ENCODE peak calls at places on chromosomes 3 and 15, in seven cellular contexts. One of them, this sample, is unnamed.

GRCh38 chr15:68578960-68579935 is at the start of gene CORO2B:
- DNase-seq in hepatocyte: peak; percentile 54
- DNase-seq in tibial artery: peak; percentile 44
- DNase-seq in pancreas: no peak
- DNase-seq in mucosa of descending colon: peak; percentile 35
- DNase-seq in thyroid gland: peak; percentile 87
- DNase-seq in BJ: no peak
- DNase-seq in this sample: no peak

GRCh38 chr15:62482715-62483429 is 317.8 kb upstream of the C2CD4B start:
- DNase-seq in mucosa of descending colon: no peak
- DNase-seq in tibial artery: no peak
- DNase-seq in BJ: no peak
- DNase-seq in pancreas: no peak
- DNase-seq in thyroid gland: no peak
- DNase-seq in hepatocyte: peak; percentile 31
- DNase-seq in this sample: no peak

GRCh38 chr3:188266581-188267274 is 112.8 kb downstream of the LPP start:
- DNase-seq in mucosa of descending colon: no peak
- DNase-seq in hepatocyte: peak; percentile 64
- DNase-seq in BJ: peak; percentile 70
- DNase-seq in tibial artery: peak; percentile 64
- DNase-seq in thyroid gland: peak; percentile 85
- DNase-seq in pancreas: no peak
- DNase-seq in this sample: no peak

GRCh38 chr3:58009026-58009748 is 965 bp downstream of the FLNB start:
- DNase-seq in mucosa of descending colon: peak; percentile 83
- DNase-seq in hepatocyte: peak; percentile 46
- DNase-seq in BJ: no peak
- DNase-seq in pancreas: peak; percentile 55
- DNase-seq in tibial artery: no peak
- DNase-seq in thyroid gland: peak; percentile 47
- DNase-seq in this sample: no peak

GRCh38 chr15:63940956-63941620 is 105.2 kb downstream of the DAPK2 start:
- DNase-seq in thyroid gland: peak; percentile 24
- DNase-seq in hepatocyte: no peak
- DNase-seq in tibial artery: no peak
- DNase-seq in mucosa of descending colon: no peak
- DNase-seq in BJ: no peak
- DNase-seq in pancreas: no peak
- DNase-seq in this sample: no peak

GRCh38 chr3:26118165-26118564 is 328.3 kb downstream of the OXSM start:
- DNase-seq in hepatocyte: no peak
- DNase-seq in BJ: no peak
- DNase-seq in thyroid gland: no peak
- DNase-seq in tibial artery: no peak
- DNase-seq in pancreas: no peak
- DNase-seq in mucosa of descending colon: no peak
- DNase-seq in this sample: no peak

GRCh38 chr3:46666471-46666845 is 27.0 kb downstream of the ALS2CL start:
- DNase-seq in tibial artery: no peak
- DNase-seq in BJ: no peak
- DNase-seq in hepatocyte: no peak
- DNase-seq in pancreas: peak; percentile 26
- DNase-seq in thyroid gland: peak; percentile 55
- DNase-seq in mucosa of descending colon: no peak
- DNase-seq in this sample: no peak

GRCh38 chr3:103247459-103247858 is 812.6 kb downstream of the ZPLD1 start:
- DNase-seq in tibial artery: no peak
- DNase-seq in thyroid gland: no peak
- DNase-seq in hepatocyte: no peak
- DNase-seq in pancreas: no peak
- DNase-seq in mucosa of descending colon: no peak
- DNase-seq in BJ: no peak
- DNase-seq in this sample: no peak

GRCh38 chr15:101089579-101090459 is 162.0 kb downstream of the CHSY1 start:
- DNase-seq in BJ: no peak
- DNase-seq in hepatocyte: no peak
- DNase-seq in mucosa of descending colon: peak; percentile 17
- DNase-seq in thyroid gland: no peak
- DNase-seq in pancreas: no peak
- DNase-seq in tibial artery: no peak
- DNase-seq in this sample: no peak

GRCh38 chr3:6088433-6088832 is 772.5 kb upstream of the GRM7 start:
- DNase-seq in thyroid gland: no peak
- DNase-seq in BJ: no peak
- DNase-seq in tibial artery: no peak
- DNase-seq in pancreas: no peak
- DNase-seq in mucosa of descending colon: no peak
- DNase-seq in hepatocyte: no peak
- DNase-seq in this sample: no peak

GRCh38 chr3:4067893-4068292 is 235.3 kb upstream of the SETMAR start:
- DNase-seq in pancreas: no peak
- DNase-seq in mucosa of descending colon: no peak
- DNase-seq in tibial artery: no peak
- DNase-seq in BJ: no peak
- DNase-seq in hepatocyte: no peak
- DNase-seq in thyroid gland: no peak
- DNase-seq in this sample: no peak

GRCh38 chr3:51146781-51147180 is 238.3 kb upstream of the MANF start:
- DNase-seq in hepatocyte: no peak
- DNase-seq in mucosa of descending colon: no peak
- DNase-seq in thyroid gland: no peak
- DNase-seq in BJ: no peak
- DNase-seq in pancreas: no peak
- DNase-seq in tibial artery: no peak
- DNase-seq in this sample: no peak

GRCh38 chr3:104578558-104578957 is 788.2 kb upstream of the ALCAM start:
- DNase-seq in hepatocyte: no peak
- DNase-seq in BJ: no peak
- DNase-seq in pancreas: no peak
- DNase-seq in thyroid gland: no peak
- DNase-seq in tibial artery: no peak
- DNase-seq in mucosa of descending colon: no peak
- DNase-seq in this sample: no peak

GRCh38 chr15:101425787-101426365 is 63.6 kb downstream of the PCSK6 start:
- DNase-seq in thyroid gland: no peak
- DNase-seq in hepatocyte: no peak
- DNase-seq in tibial artery: no peak
- DNase-seq in BJ: no peak
- DNase-seq in mucosa of descending colon: no peak
- DNase-seq in pancreas: no peak
- DNase-seq in this sample: no peak

GRCh38 chr15:70964058-70964457 is 71.4 kb downstream of the LRRC49 start:
- DNase-seq in BJ: no peak
- DNase-seq in tibial artery: no peak
- DNase-seq in mucosa of descending colon: no peak
- DNase-seq in hepatocyte: no peak
- DNase-seq in thyroid gland: no peak
- DNase-seq in pancreas: no peak
- DNase-seq in this sample: no peak

GRCh38 chr3:180871901-180872300 is 40.6 kb upstream of the FXR1 start:
- DNase-seq in mucosa of descending colon: no peak
- DNase-seq in hepatocyte: no peak
- DNase-seq in pancreas: no peak
- DNase-seq in thyroid gland: no peak
- DNase-seq in BJ: no peak
- DNase-seq in tibial artery: no peak
- DNase-seq in this sample: no peak

GRCh38 chr3:159260049-159260662 is 458.3 kb downstream of the MFSD1 start:
- DNase-seq in hepatocyte: peak; percentile 82
- DNase-seq in BJ: no peak
- DNase-seq in mucosa of descending colon: no peak
- DNase-seq in thyroid gland: peak; percentile 33
- DNase-seq in pancreas: peak; percentile 58
- DNase-seq in tibial artery: no peak
- DNase-seq in this sample: peak; percentile 23

GRCh38 chr15:90588427-90588826 is 58.7 kb downstream of the CRTC3 start:
- DNase-seq in pancreas: no peak
- DNase-seq in BJ: no peak
- DNase-seq in tibial artery: no peak
- DNase-seq in thyroid gland: no peak
- DNase-seq in hepatocyte: no peak
- DNase-seq in mucosa of descending colon: no peak
- DNase-seq in this sample: no peak

GRCh38 chr15:38991701-38992100 is 427.1 kb upstream of the RASGRP1 start:
- DNase-seq in thyroid gland: no peak
- DNase-seq in BJ: no peak
- DNase-seq in tibial artery: no peak
- DNase-seq in hepatocyte: no peak
- DNase-seq in pancreas: peak; percentile 31
- DNase-seq in mucosa of descending colon: no peak
- DNase-seq in this sample: no peak

GRCh38 chr3:100144255-100144866 is 30.1 kb upstream of the FILIP1L start:
- DNase-seq in thyroid gland: no peak
- DNase-seq in BJ: no peak
- DNase-seq in hepatocyte: no peak
- DNase-seq in pancreas: no peak
- DNase-seq in tibial artery: no peak
- DNase-seq in mucosa of descending colon: no peak
- DNase-seq in this sample: no peak

GRCh38 chr3:129413687-129414506 is 14.5 kb downstream of the EFCAB12 start:
- DNase-seq in pancreas: peak; percentile 30
- DNase-seq in mucosa of descending colon: no peak
- DNase-seq in hepatocyte: peak; percentile 77
- DNase-seq in BJ: peak; percentile 83
- DNase-seq in tibial artery: no peak
- DNase-seq in thyroid gland: no peak
- DNase-seq in this sample: peak; percentile 88

GRCh38 chr3:13512451-13512850 is 32.3 kb downstream of the HDAC11 start:
- DNase-seq in BJ: no peak
- DNase-seq in pancreas: no peak
- DNase-seq in thyroid gland: no peak
- DNase-seq in hepatocyte: no peak
- DNase-seq in mucosa of descending colon: peak; percentile 18
- DNase-seq in tibial artery: no peak
- DNase-seq in this sample: no peak

GRCh38 chr15:82108489-82109078 is 62.8 kb upstream of the MEX3B start:
- DNase-seq in mucosa of descending colon: peak; percentile 85
- DNase-seq in hepatocyte: peak; percentile 69
- DNase-seq in tibial artery: peak; percentile 32
- DNase-seq in thyroid gland: peak; percentile 13
- DNase-seq in BJ: no peak
- DNase-seq in pancreas: peak; percentile 80
- DNase-seq in this sample: no peak

GRCh38 chr15:60798821-60799220 is 319.9 kb upstream of the ICE2 start:
- DNase-seq in hepatocyte: peak; percentile 22
- DNase-seq in pancreas: no peak
- DNase-seq in mucosa of descending colon: no peak
- DNase-seq in thyroid gland: no peak
- DNase-seq in BJ: peak; percentile 33
- DNase-seq in tibial artery: no peak
- DNase-seq in this sample: no peak

GRCh38 chr3:32913790-32914446 is 37.5 kb upstream of the CCR4 start:
- DNase-seq in BJ: peak; percentile 86
- DNase-seq in hepatocyte: no peak
- DNase-seq in tibial artery: peak; percentile 80
- DNase-seq in thyroid gland: peak; percentile 82
- DNase-seq in mucosa of descending colon: no peak
- DNase-seq in pancreas: no peak
- DNase-seq in this sample: no peak

DNA sequence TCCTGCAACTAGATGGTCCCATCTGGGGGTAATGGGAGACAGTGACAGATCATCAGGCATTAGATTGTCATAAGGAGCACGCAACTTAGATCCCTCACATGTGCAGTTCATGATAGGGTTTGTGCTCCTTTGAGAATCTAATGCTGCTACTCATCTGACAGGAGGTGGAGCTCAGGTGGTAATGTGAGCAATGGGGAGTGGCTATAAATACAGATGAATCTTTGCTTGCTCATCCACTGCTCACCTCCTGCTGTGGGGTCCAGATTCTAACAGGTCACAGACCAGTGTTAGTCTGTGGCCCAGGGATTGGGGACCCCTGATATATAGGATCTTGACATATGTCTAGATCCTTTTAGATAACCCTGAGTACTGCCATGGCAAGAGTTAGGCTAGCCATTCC is 52.7 kb downstream of the RASGRF1 start:
- DNase-seq in pancreas: no peak
- DNase-seq in thyroid gland: no peak
- DNase-seq in tibial artery: no peak
- DNase-seq in BJ: no peak
- DNase-seq in mucosa of descending colon: no peak
- DNase-seq in hepatocyte: no peak
- DNase-seq in this sample: no peak
- H3K4me3 ChIP-seq in pancreas: no peak overlapping the region
- H3K4me3 ChIP-seq in thyroid gland: no peak overlapping the region
- H3K4me3 ChIP-seq in tibial artery: no peak overlapping the region
- H3K4me3 ChIP-seq in BJ: no peak overlapping the region
- H3K4me3 ChIP-seq in mucosa of descending colon: no peak overlapping the region
- H3K4me3 ChIP-seq in hepatocyte: no peak overlapping the region
- H3K4me3 ChIP-seq in this sample: no peak overlapping the region

GRCh38 chr3:10804183-10804648 is 11.8 kb upstream of the SLC6A11 start:
- DNase-seq in tibial artery: no peak
- DNase-seq in BJ: no peak
- DNase-seq in hepatocyte: peak; percentile 52
- DNase-seq in pancreas: peak; percentile 60
- DNase-seq in thyroid gland: no peak
- DNase-seq in mucosa of descending colon: no peak
- DNase-seq in this sample: peak; percentile 7
- TF ChIP-seq CTCF in tibial artery: no peak
- TF ChIP-seq CTCF in BJ: no peak
- TF ChIP-seq CTCF in hepatocyte: no peak
- TF ChIP-seq CTCF in pancreas: no peak
- TF ChIP-seq CTCF in thyroid gland: no peak
- TF ChIP-seq CTCF in mucosa of descending colon: no peak
- TF ChIP-seq CTCF in this sample: no peak

DNA sequence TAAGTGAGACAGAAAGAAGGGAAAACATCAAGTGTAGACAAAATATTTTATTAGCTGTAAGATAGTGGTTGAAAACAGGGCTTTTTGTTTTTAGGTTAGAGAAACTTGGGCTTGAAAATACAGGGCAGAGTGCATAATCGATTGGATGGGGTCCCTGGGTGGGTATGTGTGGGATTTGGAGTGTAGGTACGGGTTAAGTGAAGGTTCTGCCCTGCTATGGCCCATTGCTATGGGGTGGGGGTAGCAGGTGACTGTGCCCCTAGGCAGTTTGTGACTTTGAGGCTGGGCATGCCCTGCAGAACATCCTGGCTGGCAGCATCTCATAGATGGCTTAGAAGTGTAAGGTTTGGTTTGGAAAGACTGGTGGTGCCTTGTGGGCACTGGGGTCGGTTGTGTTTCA is 3.7 kb upstream of the FAM131A start:
- DNase-seq in thyroid gland: no peak
- DNase-seq in pancreas: no peak
- DNase-seq in mucosa of descending colon: peak; percentile 17
- DNase-seq in BJ: no peak
- DNase-seq in tibial artery: no peak
- DNase-seq in hepatocyte: no peak
- DNase-seq in this sample: no peak
- H3K36me3 ChIP-seq in thyroid gland: peaks cover 61% of the 10 kb centered on the region
- H3K36me3 ChIP-seq in pancreas: peaks cover 21% of the 10 kb centered on the region
- H3K36me3 ChIP-seq in mucosa of descending colon: peaks cover 30% of the 10 kb centered on the region
- H3K36me3 ChIP-seq in BJ: peaks cover 32% of the 10 kb centered on the region
- H3K36me3 ChIP-seq in tibial artery: peaks cover 66% of the 10 kb centered on the region
- H3K36me3 ChIP-seq in hepatocyte: no peaks in the 10 kb centered on the region
- H3K36me3 ChIP-seq in this sample: peaks cover 11% of the 10 kb centered on the region

DNA sequence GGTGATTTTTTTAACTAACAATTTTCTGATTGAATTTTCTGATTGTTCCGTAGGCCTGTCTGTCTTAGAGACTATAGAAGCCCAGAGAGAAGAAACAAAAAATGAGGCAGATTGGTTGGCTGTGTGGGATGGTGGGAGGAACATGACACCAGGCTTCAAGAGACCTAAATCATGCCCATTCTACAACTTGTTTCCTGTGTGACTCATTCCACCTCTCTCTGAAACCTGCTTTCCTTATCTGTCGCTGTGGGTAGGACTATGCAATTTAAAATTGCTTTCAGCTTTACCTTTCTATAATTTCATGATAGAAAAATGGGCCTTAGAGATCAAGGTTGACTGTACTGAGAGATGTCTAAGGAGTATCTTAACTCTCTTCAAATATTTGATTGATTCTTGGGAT is 44.5 kb downstream of the OXNAD1 start:
- DNase-seq in BJ: peak; percentile 3
- DNase-seq in mucosa of descending colon: no peak
- DNase-seq in thyroid gland: no peak
- DNase-seq in pancreas: no peak
- DNase-seq in tibial artery: no peak
- DNase-seq in hepatocyte: no peak
- DNase-seq in this sample: peak; percentile 29
- H3K4me3 ChIP-seq in BJ: no peak overlapping the region
- H3K4me3 ChIP-seq in mucosa of descending colon: no peak overlapping the region
- H3K4me3 ChIP-seq in thyroid gland: no peak overlapping the region
- H3K4me3 ChIP-seq in pancreas: no peak overlapping the region
- H3K4me3 ChIP-seq in tibial artery: no peak overlapping the region
- H3K4me3 ChIP-seq in hepatocyte: no peak overlapping the region
- H3K4me3 ChIP-seq in this sample: no peak overlapping the region

This sample was measured in kidney epithelial cell.